ENCODE peak calls at places on chromosomes 16 and 17, in nine cellular contexts. One of them, this sample, is unnamed.
A peak's percentile ranks its signal among the peaks of the same experiment; 100 is the strongest.

GRCh38 chr17:34146440-34147043 is 108.5 kb upstream of the CCL2 start:
- DNase-seq in AG04450: no peak
- DNase-seq in cortex of kidney: no peak
- DNase-seq in stimulated activated CD4-positive, alpha-beta T cell treated with anti-CD3 and anti-CD28 coated beads, Interleukin-2, amount 100 ng/mL, for 24 hours: peak; percentile 70
- DNase-seq in endothelial cell of umbilical vein: no peak
- DNase-seq in right lobe of liver: peak; percentile 51
- DNase-seq in Calu3: peak; percentile 85
- DNase-seq in activated gamma-delta T cell treated with anti-CD3 and anti-CD28 coated beads, Interleukin-2, amount 50 U/mL, for 16 hours: peak; percentile 5
- DNase-seq in NCI-H2081: peak; percentile 3
- DNase-seq in this sample: no peak

GRCh38 chr17:4565209-4566141 is 5.1 kb upstream of the GGT6 start:
- DNase-seq in AG04450: peak; percentile 38
- DNase-seq in cortex of kidney: no peak
- DNase-seq in stimulated activated CD4-positive, alpha-beta T cell treated with anti-CD3 and anti-CD28 coated beads, Interleukin-2, amount 100 ng/mL, for 24 hours: peak; percentile 62
- DNase-seq in endothelial cell of umbilical vein: peak; percentile 70
- DNase-seq in right lobe of liver: peak; percentile 62
- DNase-seq in Calu3: peak; percentile 42
- DNase-seq in activated gamma-delta T cell treated with anti-CD3 and anti-CD28 coated beads, Interleukin-2, amount 50 U/mL, for 16 hours: no peak
- DNase-seq in NCI-H2081: peak; percentile 66
- DNase-seq in this sample: peak; percentile 59

GRCh38 chr17:82536220-82537201 is 17.0 kb downstream of the FOXK2 start:
- DNase-seq in AG04450: peak; percentile 52
- DNase-seq in cortex of kidney: no peak
- DNase-seq in stimulated activated CD4-positive, alpha-beta T cell treated with anti-CD3 and anti-CD28 coated beads, Interleukin-2, amount 100 ng/mL, for 24 hours: no peak
- DNase-seq in endothelial cell of umbilical vein: peak; percentile 97
- DNase-seq in right lobe of liver: no peak
- DNase-seq in Calu3: no peak
- DNase-seq in activated gamma-delta T cell treated with anti-CD3 and anti-CD28 coated beads, Interleukin-2, amount 50 U/mL, for 16 hours: no peak
- DNase-seq in NCI-H2081: no peak
- DNase-seq in this sample: no peak

GRCh38 chr17:40727447-40728231 is 24.1 kb upstream of the KRT24 start:
- DNase-seq in AG04450: peak; percentile 23
- DNase-seq in cortex of kidney: no peak
- DNase-seq in stimulated activated CD4-positive, alpha-beta T cell treated with anti-CD3 and anti-CD28 coated beads, Interleukin-2, amount 100 ng/mL, for 24 hours: no peak
- DNase-seq in endothelial cell of umbilical vein: no peak
- DNase-seq in right lobe of liver: no peak
- DNase-seq in Calu3: peak; percentile 56
- DNase-seq in activated gamma-delta T cell treated with anti-CD3 and anti-CD28 coated beads, Interleukin-2, amount 50 U/mL, for 16 hours: no peak
- DNase-seq in NCI-H2081: no peak
- DNase-seq in this sample: no peak

GRCh38 chr16:55506083-55506482 is 2.8 kb upstream of the LPCAT2 start:
- DNase-seq in AG04450: no peak
- DNase-seq in cortex of kidney: no peak
- DNase-seq in stimulated activated CD4-positive, alpha-beta T cell treated with anti-CD3 and anti-CD28 coated beads, Interleukin-2, amount 100 ng/mL, for 24 hours: no peak
- DNase-seq in endothelial cell of umbilical vein: no peak
- DNase-seq in right lobe of liver: no peak
- DNase-seq in Calu3: no peak
- DNase-seq in activated gamma-delta T cell treated with anti-CD3 and anti-CD28 coated beads, Interleukin-2, amount 50 U/mL, for 16 hours: no peak
- DNase-seq in NCI-H2081: no peak
- DNase-seq in this sample: no peak

GRCh38 chr17:6567528-6568185 is 11.3 kb upstream of the PITPNM3 start:
- DNase-seq in AG04450: no peak
- DNase-seq in cortex of kidney: no peak
- DNase-seq in stimulated activated CD4-positive, alpha-beta T cell treated with anti-CD3 and anti-CD28 coated beads, Interleukin-2, amount 100 ng/mL, for 24 hours: no peak
- DNase-seq in endothelial cell of umbilical vein: no peak
- DNase-seq in right lobe of liver: no peak
- DNase-seq in Calu3: no peak
- DNase-seq in activated gamma-delta T cell treated with anti-CD3 and anti-CD28 coated beads, Interleukin-2, amount 50 U/mL, for 16 hours: no peak
- DNase-seq in NCI-H2081: no peak
- DNase-seq in this sample: no peak

GRCh38 chr16:75483222-75483621 is 12.0 kb downstream of the CHST6 start:
- DNase-seq in AG04450: peak; percentile 3
- DNase-seq in cortex of kidney: no peak
- DNase-seq in stimulated activated CD4-positive, alpha-beta T cell treated with anti-CD3 and anti-CD28 coated beads, Interleukin-2, amount 100 ng/mL, for 24 hours: no peak
- DNase-seq in endothelial cell of umbilical vein: no peak
- DNase-seq in right lobe of liver: no peak
- DNase-seq in Calu3: peak; percentile 72
- DNase-seq in activated gamma-delta T cell treated with anti-CD3 and anti-CD28 coated beads, Interleukin-2, amount 50 U/mL, for 16 hours: no peak
- DNase-seq in NCI-H2081: no peak
- DNase-seq in this sample: no peak

GRCh38 chr16:89350701-89351380 is 133.3 kb downstream of the ZNF778 start:
- DNase-seq in AG04450: no peak
- DNase-seq in cortex of kidney: no peak
- DNase-seq in stimulated activated CD4-positive, alpha-beta T cell treated with anti-CD3 and anti-CD28 coated beads, Interleukin-2, amount 100 ng/mL, for 24 hours: peak; percentile 48
- DNase-seq in endothelial cell of umbilical vein: no peak
- DNase-seq in right lobe of liver: no peak
- DNase-seq in Calu3: no peak
- DNase-seq in activated gamma-delta T cell treated with anti-CD3 and anti-CD28 coated beads, Interleukin-2, amount 50 U/mL, for 16 hours: no peak
- DNase-seq in NCI-H2081: no peak
- DNase-seq in this sample: peak; percentile 38

GRCh38 chr17:19738757-19739156 is 9.3 kb downstream of the ALDH3A1 start:
- DNase-seq in AG04450: no peak
- DNase-seq in cortex of kidney: no peak
- DNase-seq in stimulated activated CD4-positive, alpha-beta T cell treated with anti-CD3 and anti-CD28 coated beads, Interleukin-2, amount 100 ng/mL, for 24 hours: no peak
- DNase-seq in endothelial cell of umbilical vein: no peak
- DNase-seq in right lobe of liver: no peak
- DNase-seq in Calu3: no peak
- DNase-seq in activated gamma-delta T cell treated with anti-CD3 and anti-CD28 coated beads, Interleukin-2, amount 50 U/mL, for 16 hours: no peak
- DNase-seq in NCI-H2081: no peak
- DNase-seq in this sample: no peak

GRCh38 chr17:45371414-45372324 is 54.8 kb upstream of the MAP3K14 start:
- DNase-seq in AG04450: peak; percentile 93
- DNase-seq in cortex of kidney: no peak
- DNase-seq in stimulated activated CD4-positive, alpha-beta T cell treated with anti-CD3 and anti-CD28 coated beads, Interleukin-2, amount 100 ng/mL, for 24 hours: peak; percentile 70
- DNase-seq in endothelial cell of umbilical vein: peak; percentile 93
- DNase-seq in right lobe of liver: peak; percentile 85
- DNase-seq in Calu3: peak; percentile 100
- DNase-seq in activated gamma-delta T cell treated with anti-CD3 and anti-CD28 coated beads, Interleukin-2, amount 50 U/mL, for 16 hours: no peak
- DNase-seq in NCI-H2081: no peak
- DNase-seq in this sample: peak; percentile 39

GRCh38 chr17:49555495-49556018 is 20.1 kb upstream of the NXPH3 start:
- DNase-seq in AG04450: no peak
- DNase-seq in cortex of kidney: no peak
- DNase-seq in stimulated activated CD4-positive, alpha-beta T cell treated with anti-CD3 and anti-CD28 coated beads, Interleukin-2, amount 100 ng/mL, for 24 hours: no peak
- DNase-seq in endothelial cell of umbilical vein: no peak
- DNase-seq in right lobe of liver: no peak
- DNase-seq in Calu3: no peak
- DNase-seq in activated gamma-delta T cell treated with anti-CD3 and anti-CD28 coated beads, Interleukin-2, amount 50 U/mL, for 16 hours: no peak
- DNase-seq in NCI-H2081: no peak
- DNase-seq in this sample: no peak

GRCh38 chr16:14369734-14370598 is 260.1 kb downstream of the PARN start:
- DNase-seq in AG04450: no peak
- DNase-seq in cortex of kidney: no peak
- DNase-seq in stimulated activated CD4-positive, alpha-beta T cell treated with anti-CD3 and anti-CD28 coated beads, Interleukin-2, amount 100 ng/mL, for 24 hours: no peak
- DNase-seq in endothelial cell of umbilical vein: peak; percentile 8
- DNase-seq in right lobe of liver: no peak
- DNase-seq in Calu3: no peak
- DNase-seq in activated gamma-delta T cell treated with anti-CD3 and anti-CD28 coated beads, Interleukin-2, amount 50 U/mL, for 16 hours: no peak
- DNase-seq in NCI-H2081: no peak
- DNase-seq in this sample: no peak

GRCh38 chr16:13552960-13553257 is 367.0 kb upstream of the ERCC4 start:
- DNase-seq in AG04450: no peak
- DNase-seq in cortex of kidney: no peak
- DNase-seq in stimulated activated CD4-positive, alpha-beta T cell treated with anti-CD3 and anti-CD28 coated beads, Interleukin-2, amount 100 ng/mL, for 24 hours: no peak
- DNase-seq in endothelial cell of umbilical vein: no peak
- DNase-seq in right lobe of liver: no peak
- DNase-seq in Calu3: no peak
- DNase-seq in activated gamma-delta T cell treated with anti-CD3 and anti-CD28 coated beads, Interleukin-2, amount 50 U/mL, for 16 hours: no peak
- DNase-seq in NCI-H2081: no peak
- DNase-seq in this sample: no peak

GRCh38 chr17:27446569-27447301 is 9.5 kb upstream of the KSR1 start:
- DNase-seq in AG04450: peak; percentile 99
- DNase-seq in cortex of kidney: no peak
- DNase-seq in stimulated activated CD4-positive, alpha-beta T cell treated with anti-CD3 and anti-CD28 coated beads, Interleukin-2, amount 100 ng/mL, for 24 hours: no peak
- DNase-seq in endothelial cell of umbilical vein: peak; percentile 97
- DNase-seq in right lobe of liver: no peak
- DNase-seq in Calu3: no peak
- DNase-seq in activated gamma-delta T cell treated with anti-CD3 and anti-CD28 coated beads, Interleukin-2, amount 50 U/mL, for 16 hours: no peak
- DNase-seq in NCI-H2081: no peak
- DNase-seq in this sample: no peak

GRCh38 chr16:77789646-77790370 is 1.4 kb downstream of the VAT1L start:
- DNase-seq in AG04450: no peak
- DNase-seq in cortex of kidney: no peak
- DNase-seq in stimulated activated CD4-positive, alpha-beta T cell treated with anti-CD3 and anti-CD28 coated beads, Interleukin-2, amount 100 ng/mL, for 24 hours: no peak
- DNase-seq in endothelial cell of umbilical vein: no peak
- DNase-seq in right lobe of liver: no peak
- DNase-seq in Calu3: no peak
- DNase-seq in activated gamma-delta T cell treated with anti-CD3 and anti-CD28 coated beads, Interleukin-2, amount 50 U/mL, for 16 hours: no peak
- DNase-seq in NCI-H2081: no peak
- DNase-seq in this sample: no peak

GRCh38 chr16:80931985-80932720 is 74.5 kb downstream of the CMC2 start:
- DNase-seq in AG04450: no peak
- DNase-seq in cortex of kidney: no peak
- DNase-seq in stimulated activated CD4-positive, alpha-beta T cell treated with anti-CD3 and anti-CD28 coated beads, Interleukin-2, amount 100 ng/mL, for 24 hours: peak; percentile 36
- DNase-seq in endothelial cell of umbilical vein: peak; percentile 59
- DNase-seq in right lobe of liver: peak; percentile 63
- DNase-seq in Calu3: peak; percentile 62
- DNase-seq in activated gamma-delta T cell treated with anti-CD3 and anti-CD28 coated beads, Interleukin-2, amount 50 U/mL, for 16 hours: no peak
- DNase-seq in NCI-H2081: no peak
- DNase-seq in this sample: peak; percentile 49

GRCh38 chr17:34318474-34318873 is 761 bp upstream of the CCL8 start:
- DNase-seq in AG04450: no peak
- DNase-seq in cortex of kidney: no peak
- DNase-seq in stimulated activated CD4-positive, alpha-beta T cell treated with anti-CD3 and anti-CD28 coated beads, Interleukin-2, amount 100 ng/mL, for 24 hours: peak; percentile 20
- DNase-seq in endothelial cell of umbilical vein: no peak
- DNase-seq in right lobe of liver: no peak
- DNase-seq in Calu3: peak; percentile 34
- DNase-seq in activated gamma-delta T cell treated with anti-CD3 and anti-CD28 coated beads, Interleukin-2, amount 50 U/mL, for 16 hours: no peak
- DNase-seq in NCI-H2081: no peak
- DNase-seq in this sample: no peak

GRCh38 chr16:10831899-10832886 is 13.6 kb upstream of the TVP23A start:
- DNase-seq in AG04450: no peak
- DNase-seq in cortex of kidney: no peak
- DNase-seq in stimulated activated CD4-positive, alpha-beta T cell treated with anti-CD3 and anti-CD28 coated beads, Interleukin-2, amount 100 ng/mL, for 24 hours: no peak
- DNase-seq in endothelial cell of umbilical vein: no peak
- DNase-seq in right lobe of liver: no peak
- DNase-seq in Calu3: no peak
- DNase-seq in activated gamma-delta T cell treated with anti-CD3 and anti-CD28 coated beads, Interleukin-2, amount 50 U/mL, for 16 hours: no peak
- DNase-seq in NCI-H2081: no peak
- DNase-seq in this sample: no peak

GRCh38 chr17:54029196-54029595 is 206.5 kb downstream of the KIF2B start:
- DNase-seq in AG04450: no peak
- DNase-seq in cortex of kidney: no peak
- DNase-seq in stimulated activated CD4-positive, alpha-beta T cell treated with anti-CD3 and anti-CD28 coated beads, Interleukin-2, amount 100 ng/mL, for 24 hours: no peak
- DNase-seq in endothelial cell of umbilical vein: no peak
- DNase-seq in right lobe of liver: no peak
- DNase-seq in Calu3: no peak
- DNase-seq in activated gamma-delta T cell treated with anti-CD3 and anti-CD28 coated beads, Interleukin-2, amount 50 U/mL, for 16 hours: no peak
- DNase-seq in NCI-H2081: no peak
- DNase-seq in this sample: no peak

GRCh38 chr16:68490829-68491575 is 42.7 kb upstream of the SMPD3 start:
- DNase-seq in AG04450: no peak
- DNase-seq in cortex of kidney: no peak
- DNase-seq in stimulated activated CD4-positive, alpha-beta T cell treated with anti-CD3 and anti-CD28 coated beads, Interleukin-2, amount 100 ng/mL, for 24 hours: no peak
- DNase-seq in endothelial cell of umbilical vein: no peak
- DNase-seq in right lobe of liver: peak; percentile 29
- DNase-seq in Calu3: peak; percentile 84
- DNase-seq in activated gamma-delta T cell treated with anti-CD3 and anti-CD28 coated beads, Interleukin-2, amount 50 U/mL, for 16 hours: no peak
- DNase-seq in NCI-H2081: peak; percentile 18
- DNase-seq in this sample: no peak

GRCh38 chr17:77361986-77362620 is 221.3 kb downstream of the SEC14L1 start:
- DNase-seq in AG04450: no peak
- DNase-seq in cortex of kidney: no peak
- DNase-seq in stimulated activated CD4-positive, alpha-beta T cell treated with anti-CD3 and anti-CD28 coated beads, Interleukin-2, amount 100 ng/mL, for 24 hours: no peak
- DNase-seq in endothelial cell of umbilical vein: no peak
- DNase-seq in right lobe of liver: no peak
- DNase-seq in Calu3: no peak
- DNase-seq in activated gamma-delta T cell treated with anti-CD3 and anti-CD28 coated beads, Interleukin-2, amount 50 U/mL, for 16 hours: no peak
- DNase-seq in NCI-H2081: no peak
- DNase-seq in this sample: no peak

GRCh38 chr16:12000032-12000431 is 23.5 kb downstream of the SNX29 start:
- DNase-seq in AG04450: no peak
- DNase-seq in cortex of kidney: no peak
- DNase-seq in stimulated activated CD4-positive, alpha-beta T cell treated with anti-CD3 and anti-CD28 coated beads, Interleukin-2, amount 100 ng/mL, for 24 hours: no peak
- DNase-seq in endothelial cell of umbilical vein: no peak
- DNase-seq in right lobe of liver: no peak
- DNase-seq in Calu3: no peak
- DNase-seq in activated gamma-delta T cell treated with anti-CD3 and anti-CD28 coated beads, Interleukin-2, amount 50 U/mL, for 16 hours: no peak
- DNase-seq in NCI-H2081: no peak
- DNase-seq in this sample: no peak

GRCh38 chr16:490768-491167 is 36.7 kb upstream of the CAPN15 start:
- DNase-seq in AG04450: no peak
- DNase-seq in cortex of kidney: no peak
- DNase-seq in stimulated activated CD4-positive, alpha-beta T cell treated with anti-CD3 and anti-CD28 coated beads, Interleukin-2, amount 100 ng/mL, for 24 hours: no peak
- DNase-seq in endothelial cell of umbilical vein: no peak
- DNase-seq in right lobe of liver: no peak
- DNase-seq in Calu3: no peak
- DNase-seq in activated gamma-delta T cell treated with anti-CD3 and anti-CD28 coated beads, Interleukin-2, amount 50 U/mL, for 16 hours: no peak
- DNase-seq in NCI-H2081: no peak
- DNase-seq in this sample: no peak

GRCh38 chr17:56939869-56940484 is 20.9 kb downstream of the COIL start:
- DNase-seq in AG04450: peak; percentile 20
- DNase-seq in cortex of kidney: no peak
- DNase-seq in stimulated activated CD4-positive, alpha-beta T cell treated with anti-CD3 and anti-CD28 coated beads, Interleukin-2, amount 100 ng/mL, for 24 hours: no peak
- DNase-seq in endothelial cell of umbilical vein: peak; percentile 77
- DNase-seq in right lobe of liver: no peak
- DNase-seq in Calu3: no peak
- DNase-seq in activated gamma-delta T cell treated with anti-CD3 and anti-CD28 coated beads, Interleukin-2, amount 50 U/mL, for 16 hours: no peak
- DNase-seq in NCI-H2081: peak; percentile 42
- DNase-seq in this sample: no peak

GRCh38 chr16:56860226-56861020 is 4.6 kb upstream of the SLC12A3 start:
- DNase-seq in AG04450: no peak
- DNase-seq in cortex of kidney: no peak
- DNase-seq in stimulated activated CD4-positive, alpha-beta T cell treated with anti-CD3 and anti-CD28 coated beads, Interleukin-2, amount 100 ng/mL, for 24 hours: peak; percentile 31
- DNase-seq in endothelial cell of umbilical vein: no peak
- DNase-seq in right lobe of liver: no peak
- DNase-seq in Calu3: no peak
- DNase-seq in activated gamma-delta T cell treated with anti-CD3 and anti-CD28 coated beads, Interleukin-2, amount 50 U/mL, for 16 hours: no peak
- DNase-seq in NCI-H2081: no peak
- DNase-seq in this sample: no peak

GRCh38 chr17:79738643-79739042 is 7.9 kb downstream of the ENPP7 start:
- DNase-seq in AG04450: no peak
- DNase-seq in cortex of kidney: no peak
- DNase-seq in stimulated activated CD4-positive, alpha-beta T cell treated with anti-CD3 and anti-CD28 coated beads, Interleukin-2, amount 100 ng/mL, for 24 hours: no peak
- DNase-seq in endothelial cell of umbilical vein: no peak
- DNase-seq in right lobe of liver: no peak
- DNase-seq in Calu3: no peak
- DNase-seq in activated gamma-delta T cell treated with anti-CD3 and anti-CD28 coated beads, Interleukin-2, amount 50 U/mL, for 16 hours: no peak
- DNase-seq in NCI-H2081: no peak
- DNase-seq in this sample: no peak

GRCh38 chr17:27453466-27453865 is 2.8 kb upstream of the KSR1 start:
- DNase-seq in AG04450: no peak
- DNase-seq in cortex of kidney: no peak
- DNase-seq in stimulated activated CD4-positive, alpha-beta T cell treated with anti-CD3 and anti-CD28 coated beads, Interleukin-2, amount 100 ng/mL, for 24 hours: no peak
- DNase-seq in endothelial cell of umbilical vein: no peak
- DNase-seq in right lobe of liver: no peak
- DNase-seq in Calu3: no peak
- DNase-seq in activated gamma-delta T cell treated with anti-CD3 and anti-CD28 coated beads, Interleukin-2, amount 50 U/mL, for 16 hours: no peak
- DNase-seq in NCI-H2081: no peak
- DNase-seq in this sample: no peak

GRCh38 chr16:72474511-72475123 is 302.7 kb upstream of the PMFBP1 start:
- DNase-seq in AG04450: peak; percentile 16
- DNase-seq in cortex of kidney: no peak
- DNase-seq in stimulated activated CD4-positive, alpha-beta T cell treated with anti-CD3 and anti-CD28 coated beads, Interleukin-2, amount 100 ng/mL, for 24 hours: no peak
- DNase-seq in endothelial cell of umbilical vein: peak; percentile 23
- DNase-seq in right lobe of liver: no peak
- DNase-seq in Calu3: peak; percentile 29
- DNase-seq in activated gamma-delta T cell treated with anti-CD3 and anti-CD28 coated beads, Interleukin-2, amount 50 U/mL, for 16 hours: no peak
- DNase-seq in NCI-H2081: no peak
- DNase-seq in this sample: no peak

GRCh38 chr17:9125722-9126121 is 104.4 kb downstream of the NTN1 start:
- DNase-seq in AG04450: no peak
- DNase-seq in cortex of kidney: no peak
- DNase-seq in stimulated activated CD4-positive, alpha-beta T cell treated with anti-CD3 and anti-CD28 coated beads, Interleukin-2, amount 100 ng/mL, for 24 hours: no peak
- DNase-seq in endothelial cell of umbilical vein: no peak
- DNase-seq in right lobe of liver: no peak
- DNase-seq in Calu3: no peak
- DNase-seq in activated gamma-delta T cell treated with anti-CD3 and anti-CD28 coated beads, Interleukin-2, amount 50 U/mL, for 16 hours: no peak
- DNase-seq in NCI-H2081: no peak
- DNase-seq in this sample: no peak

This sample was measured in caudate nucleus.